ENCODE peak calls at places on chromosomes 2 and 18, in ten cellular contexts. C, K, I, D, O, E, P, J, L and N are unnamed samples.

GRCh38 chr2:200679157-200679934 is 93.5 kb downstream of the AOX1 start:
- DNase-seq in C (no peak), K (no peak), I (peak; percentile 40), D (peak; percentile 29), O (peak; percentile 25), E (no peak), P (no peak), J (no peak), L (no peak), N (no peak)

GRCh38 chr2:73415906-73416305 is 30.3 kb downstream of the ALMS1 start:
- DNase-seq in C (no peak), K (no peak), I (no peak), D (no peak), O (no peak), E (no peak), P (no peak), J (no peak), L (no peak), N (no peak)

GRCh38 chr2:120856421-120856862 is 120.8 kb downstream of the GLI2 start:
- DNase-seq in C (no peak), K (no peak), I (no peak), D (no peak), O (no peak), E (peak; percentile 31), P (no peak), J (no peak), L (no peak), N (no peak)

GRCh38 chr2:37350034-37350433 is 5.6 kb downstream of the QPCT start:
- DNase-seq in C (peak; percentile 20), K (peak; percentile 35), I (peak; percentile 15), D (no peak), O (no peak), E (peak; percentile 52), P (peak; percentile 15), J (no peak), L (no peak), N (no peak)

GRCh38 chr2:205665791-205666190 is 16.5 kb upstream of the NRP2 start:
- DNase-seq in C (no peak), K (no peak), I (no peak), D (no peak), O (no peak), E (no peak), P (no peak), J (no peak), L (no peak), N (no peak)

GRCh38 chr2:128157644-128158043 is 66.6 kb downstream of the UGGT1 start:
- DNase-seq in C (no peak), K (no peak), I (no peak), D (no peak), O (no peak), E (no peak), P (no peak), J (no peak), L (no peak), N (no peak)

GRCh38 chr2:177265834-177266817 is 1.6 kb upstream of the NFE2L2 start:
- DNase-seq in C (no peak), K (no peak), I (no peak), D (no peak), O (no peak), E (peak; percentile 90), P (no peak), J (no peak), L (no peak), N (peak; percentile 82)

GRCh38 chr2:142973160-142973821 is 95.8 kb downstream of the KYNU start:
- DNase-seq in C (no peak), K (no peak), I (no peak), D (no peak), O (no peak), E (no peak), P (no peak), J (no peak), L (no peak), N (no peak)

GRCh38 chr2:131112477-131113027 is 7.4 kb downstream of the PLEKHB2 start:
- DNase-seq in C (no peak), K (no peak), I (no peak), D (no peak), O (no peak), E (no peak), P (no peak), J (no peak), L (no peak), N (no peak)

GRCh38 chr2:160928854-160929301 is 231.3 kb upstream of the TANK start:
- DNase-seq in C (no peak), K (no peak), I (no peak), D (no peak), O (no peak), E (no peak), P (no peak), J (no peak), L (no peak), N (no peak)

GRCh38 chr2:723761-724160 is 46.6 kb upstream of the TMEM18 start:
- DNase-seq in C (no peak), K (no peak), I (no peak), D (no peak), O (no peak), E (no peak), P (no peak), J (no peak), L (no peak), N (no peak)

DNA sequence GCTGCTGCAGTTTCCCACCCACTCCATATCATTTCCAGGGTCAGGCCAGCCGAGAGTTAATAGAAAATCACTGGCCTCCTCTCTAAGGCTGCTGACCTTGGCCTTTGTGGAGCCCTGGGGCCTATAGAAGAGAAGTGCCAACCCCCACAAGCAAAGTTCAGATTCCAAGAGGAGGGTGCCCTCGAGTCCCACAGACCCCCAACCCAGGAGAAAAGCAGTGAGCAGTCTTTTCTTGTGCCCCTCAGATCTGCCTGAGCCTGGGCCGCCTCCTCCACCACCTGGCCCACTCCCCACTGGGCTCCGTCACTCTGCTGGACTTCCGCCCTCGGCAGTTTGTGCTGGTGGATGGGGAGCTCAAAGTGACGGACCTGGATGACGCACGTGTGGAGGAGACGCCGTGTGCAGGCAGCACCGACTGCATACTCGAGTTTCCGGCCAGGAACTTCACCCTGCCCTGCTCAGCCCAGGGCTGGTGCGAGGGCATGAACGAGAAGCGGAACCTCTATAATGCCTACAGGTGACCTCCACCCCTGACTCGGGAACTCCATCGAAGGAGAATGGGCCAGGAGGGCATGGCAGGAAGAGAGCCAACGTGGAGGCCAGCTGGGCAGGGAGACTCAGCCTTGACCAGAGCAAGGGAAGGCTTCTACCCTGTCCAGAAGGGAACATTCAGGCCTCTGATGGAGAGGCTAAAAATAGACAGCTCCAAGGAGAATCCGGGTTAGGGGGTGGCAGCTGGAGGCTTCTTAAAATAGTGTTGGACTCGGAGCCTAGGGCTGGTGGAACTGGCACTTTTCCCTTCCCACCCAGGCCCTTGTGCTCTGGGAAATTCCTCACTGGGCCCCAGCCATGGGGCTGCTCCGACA is 6.2 kb downstream of the PKDCC start:
- DNase-seq in C (peak; percentile 78), K (no peak), I (no peak), D (no peak), O (no peak), E (no peak), P (peak; percentile 35), J (peak; percentile 71), L (no peak), N (no peak)
- TF ChIP-seq POLR2A in C (no peak), K (peak; percentile 38), I (no peak), D (no peak), O (no peak), E (no peak), P (peak; percentile 13), J (no peak), L (no peak), N (no peak)

DNA sequence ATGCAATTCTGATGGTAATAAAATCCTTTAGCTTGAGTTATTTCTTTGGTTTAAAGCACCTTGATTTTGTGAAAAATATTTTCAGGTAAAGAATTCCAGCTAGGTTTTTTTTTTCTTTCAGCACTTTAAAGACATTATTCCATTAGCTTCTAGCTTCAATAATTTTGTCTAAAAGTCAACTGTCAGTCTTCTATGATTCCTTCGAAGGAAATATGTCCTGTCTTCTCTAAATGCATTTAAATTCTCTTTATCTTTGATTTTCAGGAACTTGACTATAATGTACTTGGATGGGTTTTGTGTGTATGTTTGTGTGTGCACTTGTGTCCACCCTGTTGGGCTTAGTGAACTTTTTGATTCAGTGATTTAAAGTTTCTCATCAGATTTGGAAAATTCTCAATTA is 4.7 kb downstream of the LONRF2 start:
- DNase-seq in C (no peak), K (no peak), I (no peak), D (no peak), O (no peak), E (peak; percentile 18), P (no peak), J (no peak), L (no peak), N (no peak)
- TF ChIP-seq POLR2A in C (no peak), K (no peak), I (no peak), D (no peak), O (no peak), E (no peak), P (no peak), J (no peak), L (no peak), N (no peak)

DNA sequence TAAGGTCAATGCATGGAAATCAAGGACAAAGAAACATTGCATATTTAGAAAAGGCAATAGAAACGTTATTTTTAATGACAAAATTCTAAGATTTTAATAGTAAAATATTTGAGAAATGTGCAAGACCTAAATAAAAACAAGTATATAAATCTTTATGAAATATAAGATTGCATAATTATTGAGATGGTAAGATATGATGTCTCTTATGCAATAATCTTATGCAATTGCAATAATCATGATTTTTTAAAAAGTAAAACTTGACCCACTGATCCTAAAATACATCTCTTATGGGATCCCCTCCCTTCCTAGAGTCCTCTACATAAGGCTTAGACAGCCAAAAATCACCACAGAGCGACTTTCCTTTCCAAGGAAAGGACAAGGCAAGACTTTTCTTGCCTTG is 249.0 kb downstream of the DOK6 start:
- DNase-seq in C (no peak), K (no peak), I (no peak), D (no peak), O (no peak), E (no peak), P (no peak), J (no peak), L (no peak), N (no peak)
- TF ChIP-seq POLR2A in C (no peak), K (no peak), I (no peak), D (no peak), O (no peak), E (no peak), P (no peak), J (no peak), L (no peak), N (no peak)

GRCh38 chr2:101291973-101292372 is 16.5 kb downstream of the RNF149 start:
- DNase-seq in C (no peak), K (no peak), I (no peak), D (no peak), O (no peak), E (no peak), P (no peak), J (no peak), L (no peak), N (no peak)

GRCh38 chr2:101286684-101287083 is 21.8 kb downstream of the RNF149 start:
- DNase-seq in C (no peak), K (no peak), I (no peak), D (no peak), O (no peak), E (no peak), P (no peak), J (no peak), L (no peak), N (no peak)

GRCh38 chr2:101290711-101291110 is 17.8 kb downstream of the RNF149 start:
- DNase-seq in C (no peak), K (no peak), I (no peak), D (no peak), O (no peak), E (no peak), P (no peak), J (no peak), L (no peak), N (no peak)

GRCh38 chr2:101282980-101283379 is 25.5 kb downstream of the RNF149 start:
- DNase-seq in C (no peak), K (no peak), I (no peak), D (no peak), O (no peak), E (no peak), P (no peak), J (no peak), L (no peak), N (no peak)

GRCh38 chr2:101287303-101287702 is 21.2 kb downstream of the RNF149 start:
- DNase-seq in C (no peak), K (no peak), I (no peak), D (no peak), O (no peak), E (no peak), P (no peak), J (no peak), L (no peak), N (no peak)
- TF ChIP-seq POLR2A in C (no peak), K (no peak), I (no peak), D (no peak), O (no peak), E (no peak), P (no peak), J (no peak), L (no peak), N (no peak)